ENCODE peak calls at places on chromosomes 13 and 19, in ten cellular contexts. B, Q, P, V, Z, G, A, T, R and E are unnamed samples.
A peak's percentile ranks its signal among the peaks of the same experiment; 100 is the strongest.

GRCh38 chr19:35773020-35773809 is 2.1 kb upstream of the ARHGAP33 start:
- DNase-seq in B (no peak), Q (peak; percentile 72), P (no peak), V (no peak), Z (no peak), G (no peak), A (no peak), T (no peak), R (no peak), E (no peak)

GRCh38 chr19:3606174-3606689 is 443 bp downstream of the TBXA2R start:
- DNase-seq in B (no peak), Q (no peak), P (peak; percentile 69), V (no peak), Z (no peak), G (peak; percentile 53), A (peak; percentile 64), T (peak; percentile 29), R (peak; percentile 35), E (no peak)

GRCh38 chr13:114130708-114131580 is 1.5 kb downstream of the RASA3 start:
- DNase-seq in B (peak; percentile 30), Q (peak; percentile 91), P (no peak), V (no peak), Z (no peak), G (no peak), A (no peak), T (peak; percentile 68), R (peak; percentile 90), E (peak; percentile 62)

GRCh38 chr19:30692517-30692870 is 320.3 kb downstream of the ZNF536 start:
- DNase-seq in B (no peak), Q (no peak), P (no peak), V (no peak), Z (no peak), G (no peak), A (no peak), T (no peak), R (peak; percentile 60), E (no peak)

GRCh38 chr13:25196971-25197370 is 24.9 kb upstream of the AMER2 start:
- DNase-seq in B (no peak), Q (no peak), P (no peak), V (no peak), Z (no peak), G (no peak), A (no peak), T (no peak), R (no peak), E (no peak)

GRCh38 chr13:99218969-99219368 is 18.3 kb downstream of the UBAC2 start:
- DNase-seq in B (no peak), Q (no peak), P (no peak), V (no peak), Z (no peak), G (no peak), A (no peak), T (peak; percentile 56), R (no peak), E (peak; percentile 66)

GRCh38 chr19:45492627-45493470 is 4.0 kb downstream of the RTN2 start:
- DNase-seq in B (no peak), Q (peak; percentile 66), P (peak; percentile 72), V (peak; percentile 33), Z (peak; percentile 52), G (no peak), A (no peak), T (no peak), R (peak; percentile 61), E (no peak)

GRCh38 chr13:97254809-97255208 is 32.7 kb downstream of the MBNL2 start:
- DNase-seq in B (no peak), Q (peak; percentile 78), P (no peak), V (no peak), Z (no peak), G (no peak), A (no peak), T (no peak), R (peak; percentile 39), E (no peak)

GRCh38 chr19:32416749-32417469 is 11.3 kb downstream of the DPY19L3 start:
- DNase-seq in B (no peak), Q (peak; percentile 18), P (no peak), V (no peak), Z (no peak), G (no peak), A (no peak), T (no peak), R (peak; percentile 52), E (no peak)

GRCh38 chr19:43555185-43555770 is 20.0 kb downstream of the XRCC1 start:
- DNase-seq in B (peak; percentile 56), Q (peak; percentile 79), P (no peak), V (peak; percentile 83), Z (peak; percentile 74), G (peak; percentile 77), A (peak; percentile 87), T (peak; percentile 89), R (peak; percentile 87), E (peak; percentile 63)

GRCh38 chr13:75129331-75129730 is 352.6 kb downstream of the TBC1D4 start:
- DNase-seq in B (no peak), Q (no peak), P (no peak), V (no peak), Z (no peak), G (no peak), A (no peak), T (no peak), R (peak; percentile 37), E (no peak)

GRCh38 chr13:46861959-46862358 is 34.9 kb downstream of the HTR2A start:
- DNase-seq in B (no peak), Q (no peak), P (no peak), V (no peak), Z (no peak), G (no peak), A (no peak), T (no peak), R (no peak), E (no peak)

GRCh38 chr13:35923347-35923746 is 207.8 kb downstream of the DCLK1 start:
- DNase-seq in B (no peak), Q (peak; percentile 65), P (no peak), V (no peak), Z (no peak), G (no peak), A (no peak), T (no peak), R (peak; percentile 78), E (no peak)

GRCh38 chr13:79409828-79410227 is 3.8 kb upstream of the RBM26 start:
- DNase-seq in B (no peak), Q (no peak), P (no peak), V (no peak), Z (no peak), G (no peak), A (no peak), T (no peak), R (no peak), E (no peak)

GRCh38 chr13:96552523-96552922 is 441.8 kb downstream of the OXGR1 start:
- DNase-seq in B (no peak), Q (no peak), P (no peak), V (no peak), Z (no peak), G (no peak), A (no peak), T (no peak), R (no peak), E (no peak)

GRCh38 chr13:112809332-112810310 is 119.8 kb downstream of the ATP11A start:
- DNase-seq in B (no peak), Q (no peak), P (no peak), V (no peak), Z (no peak), G (no peak), A (no peak), T (no peak), R (no peak), E (no peak)

GRCh38 chr13:41780736-41781708 is 179.9 kb downstream of the VWA8 start:
- DNase-seq in B (no peak), Q (peak; percentile 82), P (no peak), V (no peak), Z (no peak), G (no peak), A (no peak), T (no peak), R (peak; percentile 85), E (no peak)

GRCh38 chr19:33339016-33339749 is 34.3 kb upstream of the CEBPG start:
- DNase-seq in B (no peak), Q (no peak), P (no peak), V (no peak), Z (no peak), G (no peak), A (no peak), T (no peak), R (no peak), E (no peak)

GRCh38 chr13:73090116-73090811 is 31.5 kb downstream of the KLF5 start:
- DNase-seq in B (no peak), Q (peak; percentile 85), P (no peak), V (no peak), Z (peak; percentile 53), G (no peak), A (peak; percentile 58), T (peak; percentile 8), R (peak; percentile 62), E (no peak)

GRCh38 chr13:30832845-30833332 is 73.2 kb upstream of the MEDAG start:
- DNase-seq in B (no peak), Q (peak; percentile 70), P (peak; percentile 79), V (no peak), Z (peak; percentile 84), G (peak; percentile 86), A (peak; percentile 92), T (peak; percentile 65), R (no peak), E (no peak)

GRCh38 chr19:2547721-2548120 is 71.8 kb downstream of the GADD45B start:
- DNase-seq in B (no peak), Q (no peak), P (no peak), V (no peak), Z (no peak), G (no peak), A (no peak), T (no peak), R (no peak), E (no peak)

GRCh38 chr19:1132625-1133383 is 29.0 kb downstream of the GPX4 start:
- DNase-seq in B (peak; percentile 24), Q (no peak), P (no peak), V (no peak), Z (no peak), G (no peak), A (no peak), T (peak; percentile 61), R (no peak), E (peak; percentile 35)

GRCh38 chr13:49786609-49787008 is 5.9 kb downstream of the KPNA3 start:
- DNase-seq in B (no peak), Q (no peak), P (no peak), V (no peak), Z (no peak), G (no peak), A (no peak), T (no peak), R (no peak), E (no peak)

GRCh38 chr19:49592486-49593232 is 1.7 kb downstream of the PRR12 start:
- DNase-seq in B (no peak), Q (peak; percentile 17), P (no peak), V (peak; percentile 26), Z (no peak), G (no peak), A (no peak), T (peak; percentile 31), R (no peak), E (peak; percentile 17)

GRCh38 chr13:111490611-111491010 is 170.2 kb downstream of the TEX29 start:
- DNase-seq in B (no peak), Q (no peak), P (peak; percentile 21), V (no peak), Z (no peak), G (no peak), A (no peak), T (no peak), R (no peak), E (no peak)

GRCh38 chr13:51425410-51426042 is 27.3 kb downstream of the INTS6 start:
- DNase-seq in B (no peak), Q (peak; percentile 59), P (no peak), V (no peak), Z (no peak), G (no peak), A (no peak), T (no peak), R (peak; percentile 54), E (no peak)

GRCh38 chr13:111187879-111188643 is 73.0 kb downstream of the ARHGEF7 start:
- DNase-seq in B (peak; percentile 43), Q (peak; percentile 64), P (no peak), V (no peak), Z (no peak), G (no peak), A (peak; percentile 1), T (no peak), R (no peak), E (no peak)

GRCh38 chr13:51955281-51955771 is 55.9 kb downstream of the ATP7B start:
- DNase-seq in B (no peak), Q (no peak), P (no peak), V (no peak), Z (no peak), G (no peak), A (no peak), T (no peak), R (no peak), E (no peak)